ENCODE peak calls at places on chromosomes 11 and 22, in four cellular contexts. R is heart right ventricle, L is cardiac muscle cell, G is HFF-Myc. X is an unnamed sample.

GRCh38 chr11:13119361-13119760 is 110.2 kb downstream of the RASSF10 start:
- DNase-seq in G (no peak), L (no peak), R (no peak), X (no peak)

GRCh38 chr11:115905331-115905730 is 401.1 kb upstream of the CADM1 start:
- DNase-seq in G (no peak), R (no peak), L (no peak), X (no peak)

GRCh38 chr11:48110509-48110766 is 106.2 kb upstream of the OR4B1 start:
- DNase-seq in R (no peak), L (no peak), G (no peak), X (no peak)

GRCh38 chr11:117583063-117583801 is 213.8 kb downstream of the DSCAML1 start:
- DNase-seq in R (peak; percentile 17), G (no peak), L (peak; percentile 41), X (no peak)

GRCh38 chr22:25824828-25825474 is 83.0 kb downstream of the MYO18B start:
- DNase-seq in G (no peak), L (no peak), R (no peak), X (no peak)

GRCh38 chr11:3189886-3190583 is 24.9 kb upstream of the OSBPL5 start:
- DNase-seq in L (no peak), R (no peak), G (no peak), X (no peak)

GRCh38 chr11:75597636-75598035 is 35.6 kb downstream of the SERPINH1 start:
- DNase-seq in L (peak; percentile 47), G (no peak), R (no peak), X (no peak)

GRCh38 chr11:75400110-75400865 is 970 bp downstream of the RPS3 start:
- DNase-seq in L (peak; percentile 19), R (no peak), G (no peak), X (no peak)

GRCh38 chr22:40009231-40009769 is 14.5 kb downstream of the FAM83F start:
- DNase-seq in R (no peak), G (no peak), L (no peak), X (no peak)

GRCh38 chr22:30539368-30539767 is 7.2 kb downstream of the SEC14L6 start:
- DNase-seq in L (no peak), R (no peak), G (no peak), X (no peak)

GRCh38 chr11:131037873-131038272 is 121.6 kb upstream of the SNX19 start:
- DNase-seq in L (peak; percentile 5), R (no peak), G (no peak), X (no peak)

GRCh38 chr11:99865951-99866350 is 821.1 kb upstream of the ARHGAP42 start:
- DNase-seq in L (peak; percentile 1), R (no peak), G (no peak), X (no peak)

GRCh38 chr11:120169981-120170698 is 32.2 kb upstream of the TRIM29 start:
- DNase-seq in G (no peak), L (no peak), R (no peak), X (no peak)

GRCh38 chr22:35044607-35045390 is 21.2 kb upstream of the ISX start:
- DNase-seq in G (no peak), R (no peak), L (no peak), X (no peak)

GRCh38 chr11:61138940-61139339 is 22.3 kb downstream of the VPS37C start:
- DNase-seq in L (peak; percentile 94), R (no peak), G (no peak), X (no peak)

GRCh38 chr11:20276661-20277000 is 86.9 kb upstream of the HTATIP2 start:
- DNase-seq in R (no peak), L (no peak), G (no peak), X (no peak)

GRCh38 chr11:79461144-79461543 is 20.3 kb upstream of the TENM4 start:
- DNase-seq in L (peak; percentile 72), R (peak; percentile 27), G (no peak), X (no peak)

GRCh38 chr22:44746836-44747519 is 5.4 kb upstream of the ARHGAP8 start:
- DNase-seq in G (no peak), L (peak; percentile 9), R (no peak), X (no peak)

GRCh38 chr11:36356201-36356600 is 60.1 kb downstream of the PRR5L start:
- DNase-seq in L (peak; percentile 28), G (no peak), R (no peak), X (peak; percentile 35)

DNA sequence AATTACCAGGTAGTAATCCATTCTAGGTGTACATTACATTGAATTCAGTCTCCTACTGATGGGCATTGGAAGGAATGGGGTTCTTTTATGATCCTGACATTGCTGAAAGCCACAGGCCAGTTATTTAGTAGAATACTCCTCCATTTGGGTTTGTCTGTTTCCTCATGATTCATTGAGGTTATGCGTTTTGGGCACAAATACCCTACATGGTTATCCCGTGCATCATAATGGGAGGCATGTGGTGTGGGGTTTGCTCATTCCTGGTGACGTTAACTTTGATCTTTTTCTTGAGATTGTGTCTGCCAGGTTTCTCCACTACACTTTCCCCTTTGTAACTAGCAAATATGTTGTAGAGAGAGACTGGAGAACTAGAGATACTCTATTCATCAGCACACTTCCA is 5.5 kb downstream of the FOLR3 start:
- DNase-seq in L (peak; percentile 67), G (peak; percentile 75), R (no peak), X (no peak)
- H3K4me3 ChIP-seq in L (no peak overlapping the region), G (no peak overlapping the region), R (no peak overlapping the region), X (no peak overlapping the region)

DNA sequence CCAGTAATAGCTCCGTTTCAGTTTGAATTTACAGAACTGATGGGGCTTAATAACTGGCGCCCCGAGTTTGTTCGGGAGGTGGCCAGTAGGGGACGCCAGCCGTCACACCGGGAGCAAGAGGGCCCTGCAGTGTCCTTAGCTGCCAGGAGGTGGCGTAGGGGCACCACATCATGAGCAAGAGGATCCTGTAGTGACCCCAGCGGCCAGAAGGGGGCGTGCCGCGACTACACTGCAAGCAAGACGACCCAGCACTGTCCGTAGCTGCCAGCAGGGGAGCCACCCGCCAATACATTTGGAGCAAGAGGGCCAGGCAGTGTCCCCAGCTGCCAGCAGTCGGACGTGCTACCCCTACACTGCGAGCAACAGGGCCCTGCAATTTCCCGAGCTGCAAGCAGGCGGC is 663.7 kb upstream of the B3GAT1 start:
- DNase-seq in G (no peak), L (peak; percentile 19), R (no peak), X (peak; percentile 80)
- H3K4me3 ChIP-seq in G (no peak overlapping the region), L (no peak overlapping the region), R (no peak overlapping the region), X (no peak overlapping the region)

DNA sequence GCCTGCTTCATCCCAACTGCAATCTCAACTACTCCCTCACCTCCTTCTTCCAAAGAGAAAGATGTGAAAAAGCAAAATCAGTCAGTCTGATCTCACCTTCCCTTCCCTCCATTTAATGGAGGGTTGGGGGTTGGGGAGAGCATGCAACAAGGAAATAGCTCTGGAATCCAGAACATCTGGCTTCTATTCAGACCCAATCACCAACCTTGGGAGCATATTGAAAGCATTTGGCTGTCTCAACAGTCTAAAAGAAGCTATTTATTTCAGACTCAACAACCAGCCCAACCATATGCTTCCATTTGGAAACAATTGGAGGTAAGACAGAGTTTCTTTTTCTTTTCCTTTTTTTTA is 131.0 kb upstream of the UBASH3B start:
- DNase-seq in G (peak; percentile 83), L (peak; percentile 9), R (no peak), X (no peak)
- H3K4me3 ChIP-seq in G (peak overlapping the region; percentile 8), L (no peak overlapping the region), R (no peak overlapping the region), X (no peak overlapping the region)

GRCh38 chr11:73311394-73311869 is 3.4 kb downstream of the ARHGEF17 start:
- DNase-seq in G (no peak), L (no peak), R (no peak), X (peak; percentile 82)
- H3K4me3 ChIP-seq in G (peak overlapping the region; percentile 56), L (peak overlapping the region; percentile 17), R (peak overlapping the region; percentile 15), X (peak overlapping the region; percentile 90)

GRCh38 chr11:102117472-102118113 is 7.3 kb downstream of the YAP1 start:
- DNase-seq in L (no peak), G (no peak), R (no peak), X (no peak)

GRCh38 chr11:102118937-102119336 is 8.7 kb downstream of the YAP1 start:
- DNase-seq in G (no peak), R (no peak), L (no peak), X (no peak)

GRCh38 chr11:102121329-102121728 is 11.1 kb downstream of the YAP1 start:
- DNase-seq in R (no peak), G (no peak), L (peak; percentile 59), X (no peak)

GRCh38 chr11:102120437-102120935 is 10.2 kb downstream of the YAP1 start:
- DNase-seq in L (peak; percentile 37), G (no peak), R (no peak), X (no peak)

GRCh38 chr11:102120006-102120405 is 9.8 kb downstream of the YAP1 start:
- DNase-seq in L (peak; percentile 64), G (no peak), R (no peak), X (no peak)
- H3K4me3 ChIP-seq in L (peak overlapping the region; percentile 2), G (no peak overlapping the region), R (no peak overlapping the region), X (no peak overlapping the region)

DNA sequence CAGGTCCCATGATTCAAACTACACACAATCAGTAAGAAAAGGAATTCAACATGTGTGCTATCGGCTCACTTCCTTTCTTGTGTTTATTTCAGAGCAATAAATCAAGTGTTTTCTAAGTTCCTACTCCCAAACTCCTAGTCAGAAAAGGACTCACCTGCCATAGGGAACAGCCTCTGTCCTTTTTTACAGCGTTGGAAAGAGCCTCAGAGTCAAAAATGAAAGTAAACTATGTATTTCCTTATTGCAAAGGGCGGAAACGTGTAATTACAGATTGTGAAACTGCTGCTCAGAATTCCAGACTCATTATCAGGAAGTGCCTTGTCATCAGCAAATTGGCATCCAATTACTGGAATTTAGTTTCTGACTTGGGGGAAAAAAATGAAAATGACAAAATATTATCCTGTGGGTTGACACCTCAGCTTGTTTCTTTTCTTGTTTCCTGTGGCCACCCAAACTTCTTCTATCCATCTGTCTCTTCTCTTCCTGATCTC is at the start of gene CASP4:
- DNase-seq in R (peak; percentile 49), L (peak; percentile 87), G (peak; percentile 66), X (no peak)
- H3K4me3 ChIP-seq in R (peak within 1 kb of the TSS; percentile 26), L (no peak within 1 kb of the TSS), G (peak within 1 kb of the TSS; percentile 36), X (peak within 1 kb of the TSS; percentile 58)

X was measured in tibial artery.